ENCODE peak calls at places on chromosome X, in six cellular contexts. G is fibroblast of mammary gland; Y is activated CD4-positive, alpha-beta T cell treated with anti-CD3 and anti-CD28 coated beads, Interleukin-2, amount 50 U/mL, for 24 hours; U is cardiac fibroblast; W is NCI-H146; V is HEK293T. Z is an unnamed sample.

GRCh38 chrX:131067846-131068745 is 9.9 kb downstream of the ARHGAP36 start:
- DNase-seq in G (no peak), Y (no peak), U (no peak), W (no peak), V (no peak), Z (no peak)

GRCh38 chrX:30733852-30734660 is 80.8 kb downstream of the GK start:
- DNase-seq in G (no peak), Y (no peak), U (no peak), W (no peak), V (no peak), Z (no peak)

GRCh38 chrX:9466115-9466495 is 1.2 kb downstream of the TBL1X start:
- DNase-seq in G (peak), Y (no peak), U (peak), W (peak), V (peak), Z (no peak)

GRCh38 chrX:2549874-2550273 is 49.1 kb upstream of the DHRSX start:
- DNase-seq in G (no peak), Y (no peak), U (no peak), W (peak), V (no peak), Z (no peak)

GRCh38 chrX:40504801-40505605 is 75.8 kb upstream of the ATP6AP2 start:
- DNase-seq in G (peak), Y (no peak), U (peak), W (no peak), V (no peak), Z (peak)

GRCh38 chrX:11100281-11101035 is 10.7 kb upstream of the HCCS start:
- DNase-seq in G (peak), Y (no peak), U (peak), W (peak), V (peak), Z (peak)

GRCh38 chrX:21207080-21207479 is 167.1 kb upstream of the CNKSR2 start:
- DNase-seq in G (no peak), Y (no peak), U (no peak), W (no peak), V (no peak), Z (no peak)

GRCh38 chrX:70998402-70999027 is 67.6 kb upstream of the SLC7A3 start:
- DNase-seq in G (peak), Y (no peak), U (peak), W (peak), V (no peak), Z (peak)

GRCh38 chrX:13938766-13939530 is 90.7 kb downstream of the GEMIN8 start:
- DNase-seq in G (no peak), Y (no peak), U (no peak), W (peak), V (peak), Z (no peak)

GRCh38 chrX:9859711-9860555 is 73.7 kb downstream of the SHROOM2 start:
- DNase-seq in G (peak), Y (no peak), U (no peak), W (no peak), V (no peak), Z (no peak)

GRCh38 chrX:119512145-119512800 is 44.0 kb downstream of the SLC25A5 start:
- DNase-seq in G (peak), Y (no peak), U (peak), W (peak), V (peak), Z (peak)

GRCh38 chrX:16714504-16714903 is 2.0 kb upstream of the CTPS2 start:
- DNase-seq in G (no peak), Y (no peak), U (no peak), W (no peak), V (no peak), Z (no peak)

GRCh38 chrX:129637217-129638109 is 17.3 kb downstream of the APLN start:
- DNase-seq in G (peak), Y (peak), U (peak), W (peak), V (peak), Z (peak)

GRCh38 chrX:386239-386767 is 404 bp downstream of the PPP2R3B start:
- DNase-seq in G (no peak), Y (peak), U (no peak), W (no peak), V (no peak), Z (no peak)

GRCh38 chrX:17547658-17548057 is 172.7 kb downstream of the NHS start:
- DNase-seq in G (peak), Y (no peak), U (peak), W (peak), V (no peak), Z (peak)

GRCh38 chrX:120499301-120500097 is 30.4 kb upstream of the LAMP2 start:
- DNase-seq in G (peak), Y (no peak), U (peak), W (no peak), V (no peak), Z (no peak)

GRCh38 chrX:134469481-134469880 is 9.5 kb downstream of the HPRT1 start:
- DNase-seq in G (peak), Y (no peak), U (peak), W (no peak), V (no peak), Z (peak)

GRCh38 chrX:106415276-106415895 is 196.4 kb upstream of the RADX start:
- DNase-seq in G (peak), Y (no peak), U (peak), W (no peak), V (peak), Z (peak)

GRCh38 chrX:47093248-47093647 is 15.0 kb downstream of the RGN start:
- DNase-seq in G (peak), Y (no peak), U (peak), W (peak), V (no peak), Z (no peak)

GRCh38 chrX:119015407-119016242 is 41.2 kb downstream of the LONRF3 start:
- DNase-seq in G (peak), Y (no peak), U (peak), W (no peak), V (no peak), Z (peak)

GRCh38 chrX:24659106-24659505 is 12.0 kb upstream of the PCYT1B start:
- DNase-seq in G (no peak), Y (no peak), U (no peak), W (no peak), V (no peak), Z (no peak)

GRCh38 chrX:40105016-40105790 is 7.4 kb upstream of the BCOR start:
- DNase-seq in G (no peak), Y (no peak), U (peak), W (peak), V (no peak), Z (no peak)

GRCh38 chrX:65241059-65241721 is 264.9 kb upstream of the ZC4H2 start:
- DNase-seq in G (no peak), Y (no peak), U (no peak), W (no peak), V (no peak), Z (peak)

GRCh38 chrX:65463550-65463949 is 71.0 kb downstream of the LAS1L start:
- DNase-seq in G (no peak), Y (no peak), U (peak), W (no peak), V (no peak), Z (no peak)

GRCh38 chrX:56429581-56429980 is 133.8 kb upstream of the UBQLN2 start:
- DNase-seq in G (no peak), Y (no peak), U (no peak), W (no peak), V (no peak), Z (no peak)

GRCh38 chrX:12949205-12949926 is 25.5 kb upstream of the TMSB4X start:
- DNase-seq in G (peak), Y (no peak), U (peak), W (no peak), V (no peak), Z (peak)

GRCh38 chrX:15815779-15816452 is 25.6 kb downstream of the ZRSR2 start:
- DNase-seq in G (peak), Y (no peak), U (peak), W (no peak), V (peak), Z (no peak)

GRCh38 chrX:53547668-53548067 is 113.5 kb upstream of the HSD17B10 start:
- DNase-seq in G (no peak), Y (no peak), U (no peak), W (no peak), V (no peak), Z (no peak)

Z was measured in stromal cell of bone marrow.